ENCODE peak calls at places on chromosomes 1 and 21, in nine cellular contexts. One of them, this sample, is unnamed.

GRCh38 chr1:168468822-168469221 is 75.0 kb downstream of the XCL2 start:
- DNase-seq in body of pancreas: no peak
- DNase-seq in stimulated activated CD8-positive, alpha-beta memory T cell treated with anti-CD3 and anti-CD28 coated beads, Interleukin-7, amount 100 ng/mL, for 1 hour: no peak
- DNase-seq in NCI-H1105 treated with DMSO at 0.1 percent for 48 hours: no peak
- DNase-seq in GM12864: no peak
- DNase-seq in stimulated activated CD4-positive, alpha-beta T cell treated with anti-CD3 and anti-CD28 coated beads, Interleukin-1b, Interleukin-23, amount 100 ng/mL, for 48 hours: no peak
- DNase-seq in iris pigment epithelial cell: no peak
- DNase-seq in neural crest cell: no peak
- DNase-seq in tibial nerve: no peak
- DNase-seq in this sample: no peak

GRCh38 chr1:18484726-18485125 is 4.0 kb downstream of the KLHDC7A start:
- DNase-seq in tibial nerve: no peak
- DNase-seq in body of pancreas: no peak
- DNase-seq in GM12864: no peak
- DNase-seq in stimulated activated CD8-positive, alpha-beta memory T cell treated with anti-CD3 and anti-CD28 coated beads, Interleukin-7, amount 100 ng/mL, for 1 hour: no peak
- DNase-seq in iris pigment epithelial cell: no peak
- DNase-seq in NCI-H1105 treated with DMSO at 0.1 percent for 48 hours: no peak
- DNase-seq in neural crest cell: no peak
- DNase-seq in stimulated activated CD4-positive, alpha-beta T cell treated with anti-CD3 and anti-CD28 coated beads, Interleukin-1b, Interleukin-23, amount 100 ng/mL, for 48 hours: no peak
- DNase-seq in this sample: no peak

GRCh38 chr1:244254467-244254866 is 197.2 kb downstream of the ADSS2 start:
- DNase-seq in GM12864: peak
- DNase-seq in NCI-H1105 treated with DMSO at 0.1 percent for 48 hours: no peak
- DNase-seq in neural crest cell: no peak
- DNase-seq in tibial nerve: no peak
- DNase-seq in body of pancreas: no peak
- DNase-seq in stimulated activated CD4-positive, alpha-beta T cell treated with anti-CD3 and anti-CD28 coated beads, Interleukin-1b, Interleukin-23, amount 100 ng/mL, for 48 hours: no peak
- DNase-seq in stimulated activated CD8-positive, alpha-beta memory T cell treated with anti-CD3 and anti-CD28 coated beads, Interleukin-7, amount 100 ng/mL, for 1 hour: no peak
- DNase-seq in iris pigment epithelial cell: no peak
- DNase-seq in this sample: no peak

GRCh38 chr1:67724928-67725560 is 40.0 kb downstream of the GADD45A start:
- DNase-seq in NCI-H1105 treated with DMSO at 0.1 percent for 48 hours: peak
- DNase-seq in stimulated activated CD4-positive, alpha-beta T cell treated with anti-CD3 and anti-CD28 coated beads, Interleukin-1b, Interleukin-23, amount 100 ng/mL, for 48 hours: no peak
- DNase-seq in iris pigment epithelial cell: peak
- DNase-seq in tibial nerve: no peak
- DNase-seq in neural crest cell: no peak
- DNase-seq in stimulated activated CD8-positive, alpha-beta memory T cell treated with anti-CD3 and anti-CD28 coated beads, Interleukin-7, amount 100 ng/mL, for 1 hour: no peak
- DNase-seq in GM12864: no peak
- DNase-seq in body of pancreas: no peak
- DNase-seq in this sample: no peak

GRCh38 chr1:169590932-169591331 is 4.7 kb upstream of the F5 start:
- DNase-seq in tibial nerve: no peak
- DNase-seq in GM12864: no peak
- DNase-seq in stimulated activated CD8-positive, alpha-beta memory T cell treated with anti-CD3 and anti-CD28 coated beads, Interleukin-7, amount 100 ng/mL, for 1 hour: no peak
- DNase-seq in body of pancreas: no peak
- DNase-seq in iris pigment epithelial cell: no peak
- DNase-seq in neural crest cell: no peak
- DNase-seq in stimulated activated CD4-positive, alpha-beta T cell treated with anti-CD3 and anti-CD28 coated beads, Interleukin-1b, Interleukin-23, amount 100 ng/mL, for 48 hours: no peak
- DNase-seq in NCI-H1105 treated with DMSO at 0.1 percent for 48 hours: no peak
- DNase-seq in this sample: no peak

GRCh38 chr21:40548134-40548533 is 298.8 kb downstream of the DSCAM start:
- DNase-seq in GM12864: no peak
- DNase-seq in neural crest cell: no peak
- DNase-seq in tibial nerve: no peak
- DNase-seq in NCI-H1105 treated with DMSO at 0.1 percent for 48 hours: peak
- DNase-seq in iris pigment epithelial cell: no peak
- DNase-seq in stimulated activated CD4-positive, alpha-beta T cell treated with anti-CD3 and anti-CD28 coated beads, Interleukin-1b, Interleukin-23, amount 100 ng/mL, for 48 hours: no peak
- DNase-seq in stimulated activated CD8-positive, alpha-beta memory T cell treated with anti-CD3 and anti-CD28 coated beads, Interleukin-7, amount 100 ng/mL, for 1 hour: no peak
- DNase-seq in body of pancreas: no peak
- DNase-seq in this sample: no peak

GRCh38 chr1:234605493-234605982 is 4.4 kb downstream of the IRF2BP2 start:
- DNase-seq in stimulated activated CD4-positive, alpha-beta T cell treated with anti-CD3 and anti-CD28 coated beads, Interleukin-1b, Interleukin-23, amount 100 ng/mL, for 48 hours: no peak
- DNase-seq in tibial nerve: no peak
- DNase-seq in neural crest cell: no peak
- DNase-seq in iris pigment epithelial cell: no peak
- DNase-seq in GM12864: no peak
- DNase-seq in stimulated activated CD8-positive, alpha-beta memory T cell treated with anti-CD3 and anti-CD28 coated beads, Interleukin-7, amount 100 ng/mL, for 1 hour: no peak
- DNase-seq in NCI-H1105 treated with DMSO at 0.1 percent for 48 hours: no peak
- DNase-seq in body of pancreas: no peak
- DNase-seq in this sample: no peak

GRCh38 chr1:10308001-10308400 is 90.9 kb upstream of the PGD start:
- DNase-seq in iris pigment epithelial cell: no peak
- DNase-seq in stimulated activated CD8-positive, alpha-beta memory T cell treated with anti-CD3 and anti-CD28 coated beads, Interleukin-7, amount 100 ng/mL, for 1 hour: no peak
- DNase-seq in tibial nerve: no peak
- DNase-seq in stimulated activated CD4-positive, alpha-beta T cell treated with anti-CD3 and anti-CD28 coated beads, Interleukin-1b, Interleukin-23, amount 100 ng/mL, for 48 hours: no peak
- DNase-seq in GM12864: no peak
- DNase-seq in body of pancreas: no peak
- DNase-seq in NCI-H1105 treated with DMSO at 0.1 percent for 48 hours: no peak
- DNase-seq in neural crest cell: no peak
- DNase-seq in this sample: no peak

GRCh38 chr1:198699167-198700015 is 60.6 kb downstream of the PTPRC start:
- DNase-seq in stimulated activated CD4-positive, alpha-beta T cell treated with anti-CD3 and anti-CD28 coated beads, Interleukin-1b, Interleukin-23, amount 100 ng/mL, for 48 hours: peak
- DNase-seq in GM12864: no peak
- DNase-seq in neural crest cell: peak
- DNase-seq in iris pigment epithelial cell: peak
- DNase-seq in stimulated activated CD8-positive, alpha-beta memory T cell treated with anti-CD3 and anti-CD28 coated beads, Interleukin-7, amount 100 ng/mL, for 1 hour: peak
- DNase-seq in NCI-H1105 treated with DMSO at 0.1 percent for 48 hours: peak
- DNase-seq in body of pancreas: peak
- DNase-seq in tibial nerve: no peak
- DNase-seq in this sample: no peak